ENCODE peak calls at places on chromosome 14, in eight cellular contexts. H is myocyte, P is PC-3, A is neural crest cell, E is A673, O is mucosa of gallbladder, F is midbrain, W is DMS153. U is an unnamed sample.

GRCh38 chr14:52039124-52039815 is 29.6 kb downstream of the NID2 start:
- DNase-seq in H (no peak), E (no peak), F (no peak), P (no peak), A (no peak), O (no peak), W (no peak), U (no peak)

GRCh38 chr14:50447491-50447890 is 50.8 kb upstream of the CDKL1 start:
- DNase-seq in W (no peak), H (peak; percentile 1), P (peak; percentile 93), F (no peak), A (no peak), E (no peak), O (no peak), U (peak; percentile 2)

GRCh38 chr14:70780396-70781075 is 28.8 kb downstream of the MAP3K9 start:
- DNase-seq in E (no peak), O (no peak), P (no peak), F (peak; percentile 21), W (peak; percentile 9), A (no peak), H (no peak), U (no peak)

GRCh38 chr14:76091036-76091435 is 60.7 kb upstream of the GPATCH2L start:
- DNase-seq in F (no peak), O (no peak), A (no peak), H (peak; percentile 71), P (peak; percentile 13), E (no peak), W (no peak), U (peak; percentile 46)

GRCh38 chr14:105861985-105862465 is 335.6 kb downstream of the TMEM121 start:
- DNase-seq in A (no peak), P (no peak), F (no peak), H (no peak), O (no peak), E (no peak), W (no peak), U (no peak)

GRCh38 chr14:45633220-45633984 is 380.4 kb upstream of the MIS18BP1 start:
- DNase-seq in P (no peak), W (no peak), A (no peak), E (no peak), F (no peak), H (no peak), O (no peak), U (no peak)

GRCh38 chr14:75871181-75871880 is 110.5 kb downstream of the TGFB3 start:
- DNase-seq in W (no peak), O (no peak), P (no peak), A (no peak), F (no peak), H (peak; percentile 85), E (no peak), U (no peak)

GRCh38 chr14:58464652-58465051 is 37.1 kb downstream of the KIAA0586 start:
- DNase-seq in H (no peak), A (no peak), O (no peak), W (no peak), E (no peak), F (no peak), P (no peak), U (no peak)

GRCh38 chr14:21078726-21079125 is 8.6 kb downstream of the ARHGEF40 start:
- DNase-seq in A (no peak), E (no peak), O (no peak), W (no peak), H (no peak), P (no peak), F (no peak), U (no peak)

GRCh38 chr14:23365353-23366162 is 586 bp upstream of the EFS start:
- DNase-seq in F (peak; percentile 57), E (peak; percentile 47), O (no peak), A (peak; percentile 22), P (peak; percentile 25), H (no peak), W (no peak), U (no peak)

GRCh38 chr14:65335548-65335947 is 77.0 kb upstream of the FUT8 start:
- DNase-seq in P (no peak), H (no peak), O (no peak), F (no peak), W (no peak), A (no peak), E (no peak), U (peak; percentile 46)

GRCh38 chr14:102201369-102201748 is 61.7 kb downstream of the WDR20 start:
- DNase-seq in P (no peak), E (no peak), W (no peak), O (no peak), F (peak; percentile 18), H (no peak), A (no peak), U (no peak)

GRCh38 chr14:74219806-74220205 is 19.4 kb upstream of the VSX2 start:
- DNase-seq in P (no peak), W (no peak), H (no peak), O (no peak), A (no peak), F (no peak), E (no peak), U (no peak)

GRCh38 chr14:89504602-89505320 is 87.7 kb upstream of the FOXN3 start:
- DNase-seq in W (no peak), O (no peak), H (peak; percentile 93), E (no peak), P (peak; percentile 35), F (no peak), A (no peak), U (no peak)

GRCh38 chr14:91138511-91139359 is 24.9 kb downstream of the DGLUCY start:
- DNase-seq in O (no peak), W (no peak), E (peak; percentile 78), P (peak; percentile 75), A (no peak), H (no peak), F (no peak), U (peak; percentile 41)

GRCh38 chr14:91911474-91912032 is 35.9 kb downstream of the FBLN5 start:
- DNase-seq in A (peak; percentile 11), O (peak; percentile 38), P (peak; percentile 61), F (peak; percentile 32), H (peak; percentile 54), E (peak; percentile 80), W (peak; percentile 42), U (peak; percentile 37)

GRCh38 chr14:61891251-61891650 is 129.0 kb downstream of the SNAPC1 start:
- DNase-seq in F (no peak), E (no peak), O (no peak), H (peak; percentile 13), A (no peak), W (no peak), P (peak; percentile 84), U (no peak)

GRCh38 chr14:51939211-51939705 is 50.1 kb upstream of the RTRAF start:
- DNase-seq in F (no peak), P (no peak), H (peak; percentile 20), O (no peak), W (no peak), A (no peak), E (no peak), U (no peak)

GRCh38 chr14:89672636-89673279 is 255.7 kb upstream of the FOXN3 start:
- DNase-seq in O (peak; percentile 26), H (no peak), P (peak; percentile 3), F (peak; percentile 17), E (peak; percentile 5), W (no peak), A (no peak), U (peak; percentile 30)

GRCh38 chr14:74349757-74350156 is 1.5 kb downstream of the VRTN start:
- DNase-seq in P (no peak), O (peak; percentile 77), A (no peak), H (no peak), W (no peak), E (no peak), F (no peak), U (peak; percentile 69)

GRCh38 chr14:22448035-22448904 is 140.8 kb downstream of the DAD1 start:
- DNase-seq in A (no peak), E (no peak), W (no peak), P (no peak), O (no peak), H (peak; percentile 18), F (no peak), U (no peak)

GRCh38 chr14:65827520-65827919 is 415.0 kb downstream of the FUT8 start:
- DNase-seq in P (no peak), W (no peak), E (no peak), O (no peak), F (no peak), H (no peak), A (no peak), U (no peak)

GRCh38 chr14:88130057-88130432 is 125.1 kb downstream of the GPR65 start:
- DNase-seq in P (no peak), E (no peak), A (no peak), F (no peak), O (no peak), W (no peak), H (no peak), U (no peak)

GRCh38 chr14:89912667-89913211 is 41.8 kb downstream of the EFCAB11 start:
- DNase-seq in W (no peak), P (peak; percentile 68), O (no peak), F (peak; percentile 29), A (no peak), E (peak; percentile 71), H (peak; percentile 76), U (peak; percentile 76)

GRCh38 chr14:100159107-100159864 is at the start of gene DEGS2:
- DNase-seq in E (no peak), O (no peak), W (no peak), P (peak; percentile 56), F (no peak), A (no peak), H (no peak), U (peak; percentile 59)

GRCh38 chr14:105087963-105088811 is 23.0 kb upstream of the GPR132 start:
- DNase-seq in F (no peak), O (no peak), H (peak; percentile 73), A (peak; percentile 50), P (peak; percentile 72), E (no peak), W (no peak), U (peak; percentile 25)

GRCh38 chr14:103057028-103057371 is 349 bp downstream of the CDC42BPB start:
- DNase-seq in O (no peak), F (no peak), E (peak; percentile 27), A (peak; percentile 26), P (no peak), H (peak; percentile 24), W (no peak), U (peak; percentile 16)

GRCh38 chr14:29222671-29223268 is 456.2 kb downstream of the FOXG1 start:
- DNase-seq in F (peak; percentile 0), O (peak; percentile 11), H (peak; percentile 59), A (no peak), P (peak; percentile 59), E (peak; percentile 57), W (peak; percentile 41), U (peak; percentile 28)

GRCh38 chr14:72420749-72421452 is 473.0 kb downstream of the DPF3 start:
- DNase-seq in E (peak; percentile 85), H (peak; percentile 82), O (peak; percentile 82), W (peak; percentile 16), A (peak; percentile 98), P (peak; percentile 89), F (peak; percentile 74), U (peak; percentile 58)

GRCh38 chr14:50021261-50021660 is 95.1 kb downstream of the VCPKMT start:
- DNase-seq in W (no peak), O (no peak), P (no peak), E (no peak), F (no peak), H (no peak), A (no peak), U (no peak)

GRCh38 chr14:30521899-30522736 is 36.8 kb upstream of the G2E3 start:
- DNase-seq in F (peak; percentile 54), A (no peak), P (peak; percentile 67), H (peak; percentile 52), E (peak; percentile 46), W (peak; percentile 44), O (no peak), U (peak; percentile 35)

GRCh38 chr14:96906434-96906833 is 109.3 kb downstream of the VRK1 start:
- DNase-seq in E (no peak), O (no peak), A (no peak), W (no peak), P (no peak), F (no peak), H (no peak), U (no peak)

GRCh38 chr14:48333221-48333910 is 658.0 kb upstream of the MDGA2 start:
- DNase-seq in H (no peak), A (no peak), P (peak; percentile 63), O (no peak), F (no peak), W (no peak), E (no peak), U (no peak)

U was measured in HT-29.